ENCODE peak calls at places on chromosomes 4 and X, in seven cellular contexts. One of them, this sample, is unnamed.
A peak's percentile ranks its signal among the peaks of the same experiment; 100 is the strongest.

GRCh38 chrX:17697191-17697590 is 40.1 kb upstream of the SCML1 start:
- DNase-seq in activated T-cell treated with anti-CD3 and anti-CD28 coated beads for 24 hours: no peak
- DNase-seq in AG10803: peak; percentile 51
- DNase-seq in KBM-7: peak; percentile 3
- DNase-seq in iris pigment epithelial cell: peak; percentile 38
- DNase-seq in choroid plexus epithelial cell: peak; percentile 58
- DNase-seq in posterior vena cava: no peak
- DNase-seq in this sample: peak; percentile 24

GRCh38 chr4:188971125-188971524 is 831.9 kb downstream of the TRIML1 start:
- DNase-seq in posterior vena cava: no peak
- DNase-seq in activated T-cell treated with anti-CD3 and anti-CD28 coated beads for 24 hours: no peak
- DNase-seq in iris pigment epithelial cell: peak; percentile 42
- DNase-seq in choroid plexus epithelial cell: peak; percentile 53
- DNase-seq in KBM-7: peak; percentile 20
- DNase-seq in AG10803: peak; percentile 14
- DNase-seq in this sample: no peak

GRCh38 chr4:15654556-15655222 is 468 bp downstream of the FBXL5 start:
- DNase-seq in iris pigment epithelial cell: peak; percentile 32
- DNase-seq in AG10803: peak; percentile 35
- DNase-seq in KBM-7: peak; percentile 52
- DNase-seq in posterior vena cava: peak; percentile 86
- DNase-seq in choroid plexus epithelial cell: peak; percentile 48
- DNase-seq in activated T-cell treated with anti-CD3 and anti-CD28 coated beads for 24 hours: peak; percentile 25
- DNase-seq in this sample: peak; percentile 59

GRCh38 chr4:101169044-101170014 is 178.0 kb downstream of the PPP3CA start:
- DNase-seq in AG10803: peak; percentile 57
- DNase-seq in KBM-7: peak; percentile 74
- DNase-seq in choroid plexus epithelial cell: peak; percentile 87
- DNase-seq in activated T-cell treated with anti-CD3 and anti-CD28 coated beads for 24 hours: peak; percentile 35
- DNase-seq in iris pigment epithelial cell: peak; percentile 78
- DNase-seq in posterior vena cava: no peak
- DNase-seq in this sample: peak; percentile 71

GRCh38 chr4:6109842-6110560 is 90.3 kb downstream of the JAKMIP1 start:
- DNase-seq in KBM-7: no peak
- DNase-seq in AG10803: no peak
- DNase-seq in activated T-cell treated with anti-CD3 and anti-CD28 coated beads for 24 hours: no peak
- DNase-seq in choroid plexus epithelial cell: no peak
- DNase-seq in posterior vena cava: peak; percentile 78
- DNase-seq in iris pigment epithelial cell: no peak
- DNase-seq in this sample: no peak

GRCh38 chr4:128880662-128881061 is 71.2 kb downstream of the JADE1 start:
- DNase-seq in iris pigment epithelial cell: peak; percentile 71
- DNase-seq in KBM-7: no peak
- DNase-seq in activated T-cell treated with anti-CD3 and anti-CD28 coated beads for 24 hours: no peak
- DNase-seq in AG10803: no peak
- DNase-seq in choroid plexus epithelial cell: peak; percentile 62
- DNase-seq in posterior vena cava: no peak
- DNase-seq in this sample: no peak

GRCh38 chrX:37817176-37817575 is 30.2 kb downstream of the DYNLT3 start:
- DNase-seq in AG10803: no peak
- DNase-seq in posterior vena cava: no peak
- DNase-seq in KBM-7: no peak
- DNase-seq in choroid plexus epithelial cell: no peak
- DNase-seq in iris pigment epithelial cell: no peak
- DNase-seq in activated T-cell treated with anti-CD3 and anti-CD28 coated beads for 24 hours: no peak
- DNase-seq in this sample: no peak

GRCh38 chrX:134172588-134173259 is 64.3 kb upstream of the CCDC160 start:
- DNase-seq in posterior vena cava: no peak
- DNase-seq in choroid plexus epithelial cell: peak; percentile 6
- DNase-seq in iris pigment epithelial cell: no peak
- DNase-seq in activated T-cell treated with anti-CD3 and anti-CD28 coated beads for 24 hours: no peak
- DNase-seq in AG10803: no peak
- DNase-seq in KBM-7: peak; percentile 18
- DNase-seq in this sample: peak; percentile 23

GRCh38 chr4:7433376-7434140 is 1.2 kb downstream of the PSAPL1 start:
- DNase-seq in AG10803: no peak
- DNase-seq in choroid plexus epithelial cell: no peak
- DNase-seq in activated T-cell treated with anti-CD3 and anti-CD28 coated beads for 24 hours: no peak
- DNase-seq in iris pigment epithelial cell: no peak
- DNase-seq in KBM-7: no peak
- DNase-seq in posterior vena cava: no peak
- DNase-seq in this sample: no peak

GRCh38 chrX:47507204-47507878 is 24.3 kb upstream of the ZNF41 start:
- DNase-seq in KBM-7: no peak
- DNase-seq in activated T-cell treated with anti-CD3 and anti-CD28 coated beads for 24 hours: no peak
- DNase-seq in choroid plexus epithelial cell: no peak
- DNase-seq in iris pigment epithelial cell: no peak
- DNase-seq in AG10803: no peak
- DNase-seq in posterior vena cava: no peak
- DNase-seq in this sample: no peak

GRCh38 chrX:16771483-16772398 is 14.5 kb upstream of the TXLNG start:
- DNase-seq in posterior vena cava: no peak
- DNase-seq in iris pigment epithelial cell: peak; percentile 89
- DNase-seq in AG10803: peak; percentile 1
- DNase-seq in choroid plexus epithelial cell: peak; percentile 81
- DNase-seq in KBM-7: peak; percentile 7
- DNase-seq in activated T-cell treated with anti-CD3 and anti-CD28 coated beads for 24 hours: no peak
- DNase-seq in this sample: peak; percentile 88

GRCh38 chr4:168555437-168555836 is 58.6 kb downstream of the PALLD start:
- DNase-seq in AG10803: no peak
- DNase-seq in iris pigment epithelial cell: no peak
- DNase-seq in KBM-7: no peak
- DNase-seq in activated T-cell treated with anti-CD3 and anti-CD28 coated beads for 24 hours: no peak
- DNase-seq in choroid plexus epithelial cell: no peak
- DNase-seq in posterior vena cava: no peak
- DNase-seq in this sample: no peak

GRCh38 chr4:8391972-8392371 is 48.6 kb downstream of the ACOX3 start:
- DNase-seq in choroid plexus epithelial cell: peak; percentile 97
- DNase-seq in posterior vena cava: no peak
- DNase-seq in AG10803: peak; percentile 85
- DNase-seq in KBM-7: no peak
- DNase-seq in iris pigment epithelial cell: peak; percentile 94
- DNase-seq in activated T-cell treated with anti-CD3 and anti-CD28 coated beads for 24 hours: no peak
- DNase-seq in this sample: peak; percentile 78

GRCh38 chr4:113347245-113347644 is 297.8 kb downstream of the ANK2 start:
- DNase-seq in posterior vena cava: no peak
- DNase-seq in iris pigment epithelial cell: no peak
- DNase-seq in AG10803: no peak
- DNase-seq in activated T-cell treated with anti-CD3 and anti-CD28 coated beads for 24 hours: no peak
- DNase-seq in choroid plexus epithelial cell: no peak
- DNase-seq in KBM-7: no peak
- DNase-seq in this sample: no peak

GRCh38 chr4:169335331-169335730 is 64.6 kb upstream of the SH3RF1 start:
- DNase-seq in choroid plexus epithelial cell: peak; percentile 35
- DNase-seq in activated T-cell treated with anti-CD3 and anti-CD28 coated beads for 24 hours: no peak
- DNase-seq in posterior vena cava: no peak
- DNase-seq in KBM-7: peak; percentile 8
- DNase-seq in iris pigment epithelial cell: peak; percentile 34
- DNase-seq in AG10803: peak; percentile 38
- DNase-seq in this sample: peak; percentile 36

GRCh38 chr4:186132577-186133277 is 28.2 kb downstream of the FAM149A start:
- DNase-seq in posterior vena cava: no peak
- DNase-seq in AG10803: peak; percentile 3
- DNase-seq in choroid plexus epithelial cell: peak; percentile 73
- DNase-seq in iris pigment epithelial cell: peak; percentile 63
- DNase-seq in activated T-cell treated with anti-CD3 and anti-CD28 coated beads for 24 hours: no peak
- DNase-seq in KBM-7: no peak
- DNase-seq in this sample: peak; percentile 38

GRCh38 chr4:114606240-114606639 is 7.6 kb downstream of the UGT8 start:
- DNase-seq in AG10803: no peak
- DNase-seq in KBM-7: no peak
- DNase-seq in activated T-cell treated with anti-CD3 and anti-CD28 coated beads for 24 hours: no peak
- DNase-seq in choroid plexus epithelial cell: no peak
- DNase-seq in posterior vena cava: no peak
- DNase-seq in iris pigment epithelial cell: no peak
- DNase-seq in this sample: no peak

GRCh38 chr4:29131304-29131703 is 1588.9 kb upstream of the PCDH7 start:
- DNase-seq in activated T-cell treated with anti-CD3 and anti-CD28 coated beads for 24 hours: no peak
- DNase-seq in posterior vena cava: no peak
- DNase-seq in AG10803: no peak
- DNase-seq in KBM-7: no peak
- DNase-seq in iris pigment epithelial cell: no peak
- DNase-seq in choroid plexus epithelial cell: peak; percentile 1
- DNase-seq in this sample: no peak

This sample was measured in mesenchymal stem cell.